ENCODE peak calls at places on chromosomes 2 and 18, in seven cellular contexts. A, Z, I, Q, T, G and J are unnamed samples. For H3K4me1, the result is how much of the 10 kb centered on the place peaks cover.

GRCh38 chr18:10035306-10035991 is 121.6 kb downstream of the VAPA start:
- DNase-seq in Q (no peak), A (no peak), I (no peak), G (no peak), Z (no peak), T (no peak), J (no peak)

GRCh38 chr18:60506682-60507081 is 134.1 kb upstream of the MC4R start:
- DNase-seq in A (no peak), I (no peak), G (no peak), Z (no peak), Q (no peak), T (no peak), J (no peak)

GRCh38 chr2:24123212-24124002 is at the start of the genes FAM228B and PFN4:
- DNase-seq in I (peak), A (peak), G (peak), Q (peak), T (peak), Z (peak), J (peak)

GRCh38 chr2:73293534-73294171 is at the start of gene EGR4:
- DNase-seq in A (peak), T (no peak), G (peak), Z (peak), Q (no peak), I (peak), J (peak)

GRCh38 chr2:24228470-24228869 is 53.6 kb downstream of the FAM228A start:
- DNase-seq in Q (no peak), G (no peak), T (no peak), I (peak), Z (no peak), A (peak), J (no peak)

GRCh38 chr2:191251014-191251413 is 5.8 kb downstream of the MYO1B start:
- DNase-seq in A (no peak), Q (no peak), T (no peak), G (no peak), I (no peak), Z (no peak), J (no peak)

GRCh38 chr2:145043399-145043834 is 523.5 kb upstream of the ZEB2 start:
- DNase-seq in I (no peak), Z (no peak), A (peak), G (no peak), T (no peak), Q (no peak), J (no peak)

GRCh38 chr18:40489301-40489700 is 1465.7 kb upstream of the PIK3C3 start:
- DNase-seq in Q (no peak), T (no peak), A (no peak), Z (no peak), G (no peak), I (no peak), J (no peak)

GRCh38 chr2:96073170-96073775 is 38.6 kb upstream of the GPAT2 start:
- DNase-seq in T (no peak), G (no peak), A (no peak), I (no peak), Z (no peak), Q (no peak), J (no peak)

GRCh38 chr18:75202976-75203375 is 6.0 kb downstream of the PTGR3 start:
- DNase-seq in Q (no peak), A (no peak), I (no peak), T (no peak), Z (no peak), G (no peak), J (no peak)

GRCh38 chr18:75204262-75204977 is 4.5 kb downstream of the PTGR3 start:
- DNase-seq in Z (no peak), A (no peak), G (no peak), T (peak), Q (peak), I (no peak), J (no peak)

GRCh38 chr18:75204978-75205759 is 3.8 kb downstream of the PTGR3 start:
- DNase-seq in Z (no peak), T (no peak), I (no peak), A (no peak), Q (no peak), G (no peak), J (no peak)

GRCh38 chr18:75201936-75202335 is 7.0 kb downstream of the PTGR3 start:
- DNase-seq in T (no peak), G (no peak), Z (no peak), A (no peak), I (no peak), Q (no peak), J (no peak)

GRCh38 chr18:75203456-75204261 is 5.3 kb downstream of the PTGR3 start:
- DNase-seq in A (no peak), G (no peak), Q (no peak), I (no peak), T (no peak), Z (no peak), J (no peak)
- H3K4me3 ChIP-seq in A (no peak), G (no peak), Q (peak), I (no peak), T (peak), Z (no peak), J (no peak)

GRCh38 chr18:35618289-35618688 is 36.7 kb downstream of the GALNT1 start:
- DNase-seq in I (no peak), Q (no peak), A (no peak), T (no peak), G (no peak), Z (no peak), J (no peak)

GRCh38 chr18:35619468-35619867 is 37.9 kb downstream of the GALNT1 start:
- DNase-seq in G (no peak), Q (no peak), I (no peak), T (no peak), Z (no peak), A (no peak), J (peak)

GRCh38 chr18:35616664-35617423 is 35.3 kb downstream of the GALNT1 start:
- DNase-seq in G (peak), Z (peak), I (no peak), A (peak), T (no peak), Q (no peak), J (peak)

GRCh38 chr18:35618703-35619102 is 37.2 kb downstream of the GALNT1 start:
- DNase-seq in A (peak), Z (no peak), G (no peak), T (no peak), I (no peak), Q (no peak), J (peak)

GRCh38 chr18:35617865-35618264 is 36.3 kb downstream of the GALNT1 start:
- DNase-seq in I (no peak), Z (no peak), T (no peak), Q (no peak), G (no peak), A (no peak), J (no peak)
- H3K4me1 ChIP-seq in I (under half), Z (under half), T (half or more), Q (under half), G (under half), A (under half), J (under half)

DNA sequence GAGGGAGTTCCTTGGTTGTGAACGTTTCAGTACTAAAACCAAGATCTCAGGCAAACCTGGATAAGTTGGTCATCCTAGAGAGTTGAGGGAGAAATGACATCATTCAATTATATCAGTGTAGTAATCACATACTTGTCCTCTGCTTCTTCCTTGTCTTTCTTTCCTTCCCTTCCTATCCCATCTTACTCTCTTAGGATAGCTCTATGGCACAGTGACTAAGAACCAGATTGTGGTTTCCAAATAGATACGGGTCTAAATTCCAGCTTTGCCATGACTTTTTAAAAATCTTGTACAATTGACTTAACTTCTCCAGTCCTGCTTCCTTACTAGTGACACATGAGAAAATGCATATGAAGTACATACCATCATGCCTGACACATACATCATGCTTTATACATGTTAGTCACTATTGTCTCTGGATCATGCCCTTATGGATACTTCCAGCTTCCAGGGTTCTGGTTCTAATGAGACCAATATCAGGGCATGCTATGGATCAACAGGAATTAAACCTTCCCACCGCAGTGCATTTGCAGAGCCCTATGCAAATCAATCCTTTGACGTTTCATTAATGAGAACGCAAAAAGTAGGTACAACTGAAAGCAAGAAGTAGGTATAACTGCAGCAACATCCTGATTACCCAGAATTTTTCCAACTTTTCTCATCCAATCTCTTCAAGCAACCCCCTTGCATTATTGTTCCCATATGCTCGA is 168.0 kb upstream of the KLF7 start:
- DNase-seq in Q (no peak), Z (no peak), T (no peak), G (no peak), I (no peak), A (no peak), J (peak)
- H3K4me3 ChIP-seq in Q (no peak), Z (no peak), T (peak), G (no peak), I (no peak), A (no peak), J (peak)

GRCh38 chr2:227383687-227384086 is 4.1 kb downstream of the SCYGR1 start:
- DNase-seq in G (no peak), I (no peak), Z (no peak), Q (no peak), T (no peak), A (no peak), J (no peak)

GRCh38 chr2:227389231-227389630 is 1.5 kb upstream of the SCYGR1 start:
- DNase-seq in Q (no peak), A (no peak), Z (no peak), T (no peak), I (no peak), G (no peak), J (no peak)

GRCh38 chr2:227389661-227390060 is 1.9 kb upstream of the SCYGR1 start:
- DNase-seq in A (no peak), G (no peak), I (no peak), Q (no peak), Z (no peak), T (no peak), J (no peak)

GRCh38 chr2:227388537-227389011 is 825 bp upstream of the SCYGR1 start:
- DNase-seq in Q (no peak), I (no peak), A (no peak), G (no peak), Z (no peak), T (no peak), J (peak)

DNA sequence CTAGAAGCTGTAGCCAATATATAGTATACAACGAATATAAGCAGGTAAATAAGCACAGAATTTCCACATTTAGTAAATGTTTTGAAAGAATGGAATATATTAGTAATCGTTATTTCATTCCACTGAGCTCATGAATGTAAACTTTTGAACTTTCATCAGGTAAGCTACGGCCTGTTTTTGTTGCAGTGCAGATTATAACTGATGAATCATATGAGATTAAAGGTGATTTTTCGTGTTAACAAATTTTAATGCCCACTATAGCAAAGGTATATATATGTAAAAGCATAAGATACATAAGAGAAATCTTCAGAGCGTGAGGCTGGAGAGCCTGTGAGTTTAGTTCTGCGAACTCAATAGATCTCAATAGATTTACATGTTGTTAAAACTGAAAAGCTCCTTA is 1.1 kb downstream of the SCYGR1 start:
- DNase-seq in A (no peak), I (no peak), Q (no peak), G (no peak), Z (no peak), T (no peak), J (no peak)
- H3K4me1 ChIP-seq in A (under half), I (under half), Q (under half), G (under half), Z (under half), T (under half), J (under half)

GRCh38 chr18:59276047-59276446 is 2.8 kb upstream of the RAX start:
- DNase-seq in I (no peak), G (no peak), Z (no peak), T (no peak), A (no peak), Q (no peak), J (no peak)
- H3K4me3 ChIP-seq in I (no peak), G (no peak), Z (no peak), T (no peak), A (no peak), Q (no peak), J (no peak)

GRCh38 chr2:45944075-45944474 is 292.6 kb downstream of the PRKCE start:
- DNase-seq in I (no peak), G (no peak), Q (no peak), A (no peak), T (no peak), Z (no peak), J (peak)
- H3K4me1 ChIP-seq in I (under half), G (under half), Q (under half), A (under half), T (under half), Z (under half), J (under half)